ENCODE peak calls at places on chromosome 7, in five cellular contexts. V, N, H, A and D are unnamed samples.
A peak's percentile ranks its signal among the peaks of the same experiment; 100 is the strongest.

GRCh38 chr7:127791790-127792189 is 139.8 kb downstream of the SND1 start:
- DNase-seq in H (no peak), V (no peak), N (no peak), A (no peak), D (no peak)

GRCh38 chr7:127683776-127684681 is 32.0 kb downstream of the SND1 start:
- DNase-seq in N (no peak), A (peak; percentile 8), V (no peak), H (no peak), D (no peak)

GRCh38 chr7:82755705-82756551 is 312.4 kb upstream of the CACNA2D1 start:
- DNase-seq in H (no peak), A (no peak), V (no peak), N (no peak), D (no peak)

GRCh38 chr7:137981175-137981574 is 20.7 kb downstream of the CREB3L2 start:
- DNase-seq in N (no peak), H (no peak), V (no peak), A (no peak), D (no peak)

GRCh38 chr7:65872776-65873581 is at the start of gene VKORC1L1:
- DNase-seq in A (peak; percentile 97), H (peak; percentile 65), N (peak; percentile 99), V (peak; percentile 97), D (peak; percentile 96)

GRCh38 chr7:30452278-30452930 is 26.2 kb downstream of the NOD1 start:
- DNase-seq in V (no peak), A (no peak), H (no peak), N (no peak), D (no peak)

GRCh38 chr7:50824882-50825281 is 42.2 kb upstream of the GRB10 start:
- DNase-seq in A (no peak), V (no peak), N (no peak), H (no peak), D (no peak)

GRCh38 chr7:129777195-129777844 is 165.8 kb downstream of the NRF1 start:
- DNase-seq in H (no peak), N (no peak), V (peak; percentile 14), A (no peak), D (no peak)

GRCh38 chr7:46544396-46545008 is 623.4 kb upstream of the IGFBP3 start:
- DNase-seq in H (no peak), A (no peak), V (no peak), N (no peak), D (no peak)

GRCh38 chr7:148727501-148728278 is 29.0 kb downstream of the CUL1 start:
- DNase-seq in N (no peak), V (no peak), H (no peak), A (no peak), D (no peak)
- TF ChIP-seq CTCF in N (no peak), V (no peak), H (no peak), A (no peak), D (no peak)

GRCh38 chr7:17943006-17943405 is 2.7 kb upstream of the SNX13 start:
- DNase-seq in N (no peak), H (no peak), A (no peak), V (no peak), D (no peak)

GRCh38 chr7:17946591-17946990 is 6.3 kb upstream of the SNX13 start:
- DNase-seq in V (peak; percentile 19), H (no peak), N (no peak), A (peak; percentile 21), D (no peak)

GRCh38 chr7:17947606-17948005 is 7.3 kb upstream of the SNX13 start:
- DNase-seq in A (no peak), N (no peak), H (no peak), V (no peak), D (no peak)

GRCh38 chr7:17942231-17942630 is 1.9 kb upstream of the SNX13 start:
- DNase-seq in H (no peak), V (no peak), N (no peak), A (no peak), D (no peak)

DNA sequence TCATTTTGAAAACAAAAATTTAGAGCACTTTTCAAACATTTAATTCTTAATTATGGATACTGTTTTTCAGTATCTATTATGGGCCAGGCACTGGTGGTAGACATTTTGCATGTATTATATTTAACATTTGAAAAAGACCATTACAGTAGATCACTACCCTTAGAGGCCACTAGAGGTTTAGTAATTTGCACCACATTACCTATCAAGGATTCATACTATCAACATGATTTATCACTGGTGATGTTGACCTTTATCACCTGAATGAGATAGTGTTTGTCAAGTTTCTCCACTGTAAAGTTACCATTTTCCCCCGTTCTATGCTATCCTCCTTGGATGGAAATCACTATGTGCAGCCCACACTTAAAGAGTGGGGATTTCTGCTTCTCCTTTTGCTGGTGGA is 4.4 kb upstream of the SNX13 start:
- DNase-seq in V (no peak), H (no peak), A (no peak), N (no peak), D (no peak)
- TF ChIP-seq CTCF in V (peak; percentile 41), H (no peak), A (no peak), N (no peak), D (no peak)

GRCh38 chr7:131106681-131107342 is 220.9 kb upstream of the MKLN1 start:
- DNase-seq in V (peak; percentile 72), H (no peak), N (peak; percentile 89), A (peak; percentile 51), D (peak; percentile 53)
- TF ChIP-seq CTCF in V (no peak), H (no peak), N (no peak), A (no peak), D (no peak)

GRCh38 chr7:123673752-123674398 is 18.2 kb downstream of the LMOD2 start:
- DNase-seq in V (no peak), H (no peak), N (no peak), A (no peak), D (no peak)
- TF ChIP-seq CTCF in V (no peak), H (no peak), N (no peak), A (no peak), D (no peak)

GRCh38 chr7:64651203-64651602 is 14.7 kb upstream of the ZNF107 start:
- DNase-seq in N (no peak), H (no peak), A (no peak), V (no peak), D (no peak)

GRCh38 chr7:64655811-64656210 is 10.1 kb upstream of the ZNF107 start:
- DNase-seq in A (no peak), H (no peak), V (no peak), N (no peak), D (no peak)

GRCh38 chr7:64653721-64654401 is 12.1 kb upstream of the ZNF107 start:
- DNase-seq in H (no peak), N (no peak), A (no peak), V (no peak), D (no peak)

GRCh38 chr7:64654796-64655548 is 11.0 kb upstream of the ZNF107 start:
- DNase-seq in V (no peak), A (no peak), N (no peak), H (no peak), D (no peak)

GRCh38 chr7:64651632-64652165 is 14.2 kb upstream of the ZNF107 start:
- DNase-seq in A (no peak), N (no peak), H (no peak), V (no peak), D (no peak)
- TF ChIP-seq CTCF in A (no peak), N (no peak), H (no peak), V (no peak), D (no peak)

GRCh38 chr7:94374231-94374630 is 20.5 kb upstream of the COL1A2 start:
- DNase-seq in A (no peak), H (no peak), N (peak; percentile 92), V (no peak), D (no peak)
- TF ChIP-seq CTCF in A (no peak), H (no peak), N (no peak), V (no peak), D (no peak)

GRCh38 chr7:155356323-155357105 is 58.8 kb downstream of the INSIG1 start:
- DNase-seq in V (no peak), N (peak; percentile 57), A (no peak), H (no peak), D (no peak)
- TF ChIP-seq CTCF in V (no peak), N (peak; percentile 21), A (peak; percentile 22), H (no peak), D (no peak)